ENCODE peak calls at places on chromosomes 7 and 10, in nine cellular contexts. M, O, Q, D, S, J, R, I and V are unnamed samples.

GRCh38 chr7:37728747-37729146 is 45.2 kb downstream of the GPR141 start:
- DNase-seq in J (no peak), Q (no peak), D (no peak), M (no peak), S (peak), R (no peak), O (no peak), I (no peak), V (no peak)

GRCh38 chr7:376306-376969 is 86.5 kb downstream of the FOXL3 start:
- DNase-seq in O (no peak), R (no peak), Q (no peak), D (no peak), S (peak), M (no peak), J (no peak), I (no peak), V (no peak)

GRCh38 chr7:86559096-86559495 is 84.6 kb upstream of the GRM3 start:
- DNase-seq in R (no peak), I (no peak), D (no peak), M (peak), O (no peak), S (no peak), J (no peak), Q (no peak), V (no peak)

GRCh38 chr7:2687338-2687869 is 598 bp upstream of the AMZ1 start:
- DNase-seq in Q (no peak), R (no peak), J (no peak), S (no peak), D (no peak), M (no peak), O (no peak), I (peak), V (no peak)

GRCh38 chr10:74586088-74586585 is 240.3 kb upstream of the KAT6B start:
- DNase-seq in J (no peak), M (no peak), Q (peak), O (no peak), S (no peak), R (no peak), D (peak), I (peak), V (peak)

GRCh38 chr10:20004087-20004523 is 187.9 kb downstream of the PLXDC2 start:
- DNase-seq in R (peak), D (peak), I (peak), M (no peak), S (no peak), O (no peak), J (peak), Q (no peak), V (no peak)

GRCh38 chr10:116973371-116973905 is 31.5 kb downstream of the SHTN1 start:
- DNase-seq in O (no peak), M (no peak), S (no peak), D (no peak), I (no peak), R (no peak), Q (no peak), J (no peak), V (no peak)

GRCh38 chr7:74453321-74454011 is at the start of gene GTF2IRD1:
- DNase-seq in I (peak), O (peak), R (peak), Q (peak), D (peak), S (peak), M (no peak), J (no peak), V (peak)

GRCh38 chr10:131742371-131743000 is 158.3 kb upstream of the PPP2R2D start:
- DNase-seq in I (no peak), J (no peak), M (no peak), R (no peak), O (no peak), D (no peak), S (no peak), Q (no peak), V (no peak)

GRCh38 chr10:22712959-22713852 is 1.2 kb downstream of the PIP4K2A start:
- DNase-seq in Q (peak), S (no peak), I (no peak), M (no peak), J (no peak), R (peak), O (peak), D (peak), V (peak)